ENCODE peak calls at places on chromosomes 6 and 20, in four cellular contexts. H is dorsolateral prefrontal cortex; Q is fibroblast of the conjunctiva; G is effector CD8-positive, alpha-beta T cell. B is an unnamed sample.
A peak's percentile ranks its signal among the peaks of the same experiment; 100 is the strongest.

GRCh38 chr20:10671221-10671849 is 2.5 kb downstream of the JAG1 start:
- DNase-seq in H (peak; percentile 72), Q (peak; percentile 96), G (no peak), B (no peak)

GRCh38 chr6:51182884-51183283 is 364.2 kb downstream of the TFAP2B start:
- DNase-seq in H (no peak), Q (no peak), G (no peak), B (no peak)

GRCh38 chr6:169232507-169232931 is 21.1 kb downstream of the THBS2 start:
- DNase-seq in H (no peak), Q (no peak), G (no peak), B (no peak)

GRCh38 chr6:31116661-31117385 is 2.2 kb downstream of the PSORS1C1 start:
- DNase-seq in H (no peak), Q (no peak), G (no peak), B (no peak)

GRCh38 chr6:41689171-41690008 is 46.0 kb downstream of the TFEB start:
- DNase-seq in H (peak; percentile 27), Q (no peak), G (no peak), B (no peak)

GRCh38 chr20:47544240-47544639 is 42.6 kb downstream of the NCOA3 start:
- DNase-seq in H (no peak), Q (no peak), G (no peak), B (peak; percentile 63)

GRCh38 chr20:62758226-62758912 is 37.9 kb upstream of the MRGBP start:
- DNase-seq in H (no peak), Q (no peak), G (no peak), B (no peak)

GRCh38 chr20:57458400-57459160 is 66.4 kb downstream of the CTCFL start:
- DNase-seq in H (peak; percentile 52), Q (no peak), G (no peak), B (no peak)

GRCh38 chr20:17504326-17504897 is 26.8 kb downstream of the BFSP1 start:
- DNase-seq in H (no peak), Q (no peak), G (no peak), B (no peak)

GRCh38 chr6:154404791-154405400 is 48.3 kb upstream of the IPCEF1 start:
- DNase-seq in H (no peak), Q (no peak), G (no peak), B (peak; percentile 62)

GRCh38 chr20:37343212-37343993 is 2.5 kb upstream of the SRC start:
- DNase-seq in H (no peak), Q (no peak), G (no peak), B (no peak)

GRCh38 chr20:37901280-37901666 is 1.7 kb upstream of the VSTM2L start:
- DNase-seq in H (no peak), Q (no peak), G (no peak), B (no peak)

GRCh38 chr6:140766999-140767398 is 1365.7 kb upstream of the GJE1 start:
- DNase-seq in H (no peak), Q (no peak), G (no peak), B (no peak)

GRCh38 chr6:156778615-156779205 is 1.5 kb downstream of the ARID1B start:
- DNase-seq in H (no peak), Q (no peak), G (peak; percentile 32), B (no peak)

GRCh38 chr6:13048113-13048512 is 280.2 kb downstream of the TBC1D7 start:
- DNase-seq in H (no peak), Q (no peak), G (no peak), B (no peak)

GRCh38 chr6:157904999-157905398 is 76.7 kb upstream of the SYNJ2 start:
- DNase-seq in H (no peak), Q (no peak), G (no peak), B (no peak)

GRCh38 chr6:150072201-150072600 is 3.3 kb upstream of the ULBP3 start:
- DNase-seq in H (no peak), Q (no peak), G (no peak), B (no peak)

GRCh38 chr6:54722328-54722727 is 124.2 kb upstream of the FAM83B start:
- DNase-seq in H (no peak), Q (no peak), G (no peak), B (peak; percentile 83)

B was measured in astrocyte of the cerebellum.